ENCODE peak calls at places on chromosomes 3 and 15, in four cellular contexts. X, U, Z and Q are unnamed samples.

GRCh38 chr3:139299261-139300132 is 44.3 kb upstream of the MRPS22 start:
- ATAC-seq in Z (peak; percentile 72), U (peak; percentile 84), X (no peak), Q (no peak)

GRCh38 chr3:36318584-36319200 is 61.6 kb upstream of the STAC start:
- ATAC-seq in Z (no peak), U (no peak), X (no peak), Q (peak; percentile 79)

GRCh38 chr3:122974764-122975162 is 52.8 kb downstream of the SEMA5B start:
- ATAC-seq in Z (no peak), U (no peak), X (no peak), Q (no peak)

GRCh38 chr15:51229907-51230328 is 108.5 kb downstream of the CYP19A1 start:
- ATAC-seq in X (peak; percentile 51), Z (peak; percentile 52), U (peak; percentile 38), Q (no peak)

GRCh38 chr3:129260606-129261005 is 11.2 kb downstream of the COPG1 start:
- ATAC-seq in X (no peak), Z (no peak), U (no peak), Q (no peak)

GRCh38 chr3:115279939-115280338 is 132.9 kb upstream of the ZBTB20 start:
- ATAC-seq in Z (no peak), U (no peak), X (no peak), Q (no peak)

GRCh38 chr3:111694471-111694870 is 99.3 kb upstream of the ZBED2 start:
- ATAC-seq in X (no peak), Z (no peak), U (no peak), Q (no peak)

GRCh38 chr3:64321747-64322146 is 96.5 kb upstream of the PRICKLE2 start:
- ATAC-seq in X (no peak), Z (no peak), U (no peak), Q (no peak)

GRCh38 chr15:74869726-74870407 is 3.3 kb downstream of the SCAMP2 start:
- ATAC-seq in X (peak; percentile 76), U (no peak), Z (no peak), Q (peak; percentile 43)

GRCh38 chr3:116815831-116816588 is 106.4 kb downstream of the TUSC7 start:
- ATAC-seq in X (no peak), Z (no peak), U (no peak), Q (peak; percentile 73)

GRCh38 chr3:184615396-184615795 is 53.8 kb downstream of the EPHB3 start:
- ATAC-seq in X (no peak), Z (no peak), U (no peak), Q (no peak)

GRCh38 chr15:57591237-57591821 is 375 bp upstream of the MYZAP start:
- ATAC-seq in Z (no peak), U (no peak), X (no peak), Q (no peak)

GRCh38 chr3:195075941-195076875 is 194.8 kb downstream of the XXYLT1 start:
- ATAC-seq in X (no peak), U (no peak), Z (no peak), Q (no peak)

GRCh38 chr3:155342344-155342743 is 48.9 kb upstream of the STRIT1 start:
- ATAC-seq in X (no peak), U (no peak), Z (no peak), Q (no peak)

GRCh38 chr3:127170794-127171193 is 22.1 kb upstream of the PRR23E start:
- ATAC-seq in X (no peak), Z (peak; percentile 43), U (no peak), Q (no peak)

GRCh38 chr15:34709866-34710265 is 44.9 kb downstream of the GJD2 start:
- ATAC-seq in Z (no peak), X (no peak), U (no peak), Q (no peak)

GRCh38 chr3:70067860-70068479 is 68.4 kb downstream of the SAMMSON start:
- ATAC-seq in Z (no peak), U (no peak), X (no peak), Q (no peak)

GRCh38 chr15:79956354-79956939 is 14.5 kb downstream of the BCL2A1 start:
- ATAC-seq in X (peak; percentile 9), U (peak; percentile 76), Z (no peak), Q (no peak)

GRCh38 chr3:195823998-195824397 is 12.3 kb upstream of the MUC4 start:
- ATAC-seq in U (peak; percentile 91), Z (peak; percentile 57), X (no peak), Q (no peak)

GRCh38 chr3:150293401-150294001 is 114.6 kb upstream of the TSC22D2 start:
- ATAC-seq in Z (no peak), U (no peak), X (no peak), Q (no peak)

GRCh38 chr15:82307714-82308081 is 41.6 kb downstream of the GOLGA6L10 start:
- ATAC-seq in Z (no peak), X (no peak), U (no peak), Q (no peak)

GRCh38 chr3:125443923-125444322 is 68.8 kb upstream of the ZNF148 start:
- ATAC-seq in U (no peak), X (no peak), Z (no peak), Q (no peak)

GRCh38 chr3:133828576-133829309 is 23.1 kb downstream of the SRPRB start:
- ATAC-seq in U (no peak), Z (peak; percentile 65), X (no peak), Q (no peak)

GRCh38 chr3:95781598-95781997 is 1032.8 kb upstream of the EPHA6 start:
- ATAC-seq in Z (no peak), U (no peak), X (no peak), Q (no peak)

GRCh38 chr3:146142757-146143156 is 18.2 kb downstream of the PLOD2 start:
- ATAC-seq in U (peak; percentile 48), Z (no peak), X (no peak), Q (peak; percentile 50)

GRCh38 chr15:101358895-101359294 is 63.8 kb upstream of the SNRPA1 start:
- ATAC-seq in U (no peak), X (no peak), Z (no peak), Q (peak; percentile 12)

GRCh38 chr15:74158855-74159650 is 14.5 kb upstream of the ISLR start:
- ATAC-seq in U (no peak), X (peak; percentile 97), Z (no peak), Q (peak; percentile 28)

GRCh38 chr3:175338775-175339535 is 479.8 kb downstream of the NAALADL2 start:
- ATAC-seq in X (peak; percentile 71), Z (peak; percentile 95), U (no peak), Q (peak; percentile 61)

GRCh38 chr15:63973212-63974009 is 72.9 kb downstream of the DAPK2 start:
- ATAC-seq in U (no peak), Z (no peak), X (no peak), Q (no peak)
- H3K27ac ChIP-seq in U (no peak overlapping the region), Z (no peak overlapping the region), X (peak overlapping the region; percentile 95), Q (no peak overlapping the region)

DNA sequence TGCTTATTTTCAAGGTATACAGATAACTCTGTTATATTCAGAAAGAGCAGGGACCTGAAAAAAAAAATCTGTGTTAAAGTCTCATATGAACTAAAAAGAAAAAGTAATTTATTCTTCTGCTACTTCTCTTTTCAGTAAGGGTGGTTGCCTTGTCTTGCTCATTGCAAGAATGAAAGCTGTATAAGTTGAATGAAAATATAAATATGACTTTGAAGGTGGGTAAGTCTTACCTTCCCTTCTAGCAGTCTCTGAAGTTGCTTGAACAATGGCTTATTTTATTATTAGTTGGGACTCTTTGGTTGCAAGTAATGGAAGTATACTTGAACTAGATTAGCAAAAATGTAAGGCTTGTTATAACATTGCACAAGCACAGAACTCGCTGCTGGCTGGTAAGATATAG is 1554.9 kb downstream of the SI start:
- ATAC-seq in U (no peak), X (no peak), Z (no peak), Q (no peak)
- H3K4me1 ChIP-seq in U (no peaks in the 10 kb centered on the region), X (no peaks in the 10 kb centered on the region), Z (no peaks in the 10 kb centered on the region), Q (no peaks in the 10 kb centered on the region)

DNA sequence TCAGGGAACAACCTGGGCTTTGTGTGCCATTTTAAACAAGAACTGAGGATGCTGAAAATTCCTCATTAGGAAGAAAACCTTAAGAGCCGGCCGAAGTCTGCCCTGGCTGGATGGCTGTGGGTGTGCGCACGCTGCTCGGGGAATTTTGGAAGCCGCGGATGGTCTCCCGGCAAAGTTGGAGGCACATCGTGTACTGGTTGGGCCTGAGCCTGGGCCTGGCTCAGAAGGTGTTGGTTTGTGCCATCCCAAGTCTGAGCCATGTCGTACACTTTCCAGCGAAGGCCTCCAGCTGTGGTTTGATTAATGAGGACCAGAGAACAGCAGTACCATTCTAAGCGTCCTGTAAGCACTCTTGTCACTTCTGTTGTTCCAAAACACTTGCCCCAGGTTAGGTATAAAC is 188.2 kb downstream of the ATP10A start:
- ATAC-seq in Z (no peak), U (no peak), X (no peak), Q (peak; percentile 90)
- TF ChIP-seq POLR2AphosphoS5 in Z (no peak), U (no peak), X (no peak), Q (peak; percentile 95)

GRCh38 chr3:136042608-136043221 is 77.2 kb downstream of the PPP2R3A start:
- ATAC-seq in X (peak; percentile 55), U (no peak), Z (peak; percentile 67), Q (no peak)
- H3K27ac ChIP-seq in X (no peak overlapping the region), U (no peak overlapping the region), Z (no peak overlapping the region), Q (no peak overlapping the region)

GRCh38 chr3:120438971-120439370 is 11.8 kb downstream of the FSTL1 start:
- ATAC-seq in U (peak; percentile 82), Z (no peak), X (no peak), Q (peak; percentile 73)

GRCh38 chr3:120440001-120440703 is 10.6 kb downstream of the FSTL1 start:
- ATAC-seq in U (no peak), Z (no peak), X (no peak), Q (peak; percentile 44)

GRCh38 chr3:120442975-120443517 is 7.7 kb downstream of the FSTL1 start:
- ATAC-seq in X (no peak), Z (peak; percentile 63), U (peak; percentile 31), Q (no peak)

GRCh38 chr3:120441776-120442175 is 9.0 kb downstream of the FSTL1 start:
- ATAC-seq in X (no peak), U (no peak), Z (no peak), Q (no peak)

GRCh38 chr3:120440762-120441161 is 10.0 kb downstream of the FSTL1 start:
- ATAC-seq in U (no peak), X (no peak), Z (no peak), Q (no peak)
- H3K4me1 ChIP-seq in U (no peaks in the 10 kb centered on the region), X (no peaks in the 10 kb centered on the region), Z (peaks cover under 1% of the 10 kb centered on the region), Q (peaks cover 60% of the 10 kb centered on the region)

GRCh38 chr3:106343841-106344240 is 475.0 kb upstream of the CBLB start:
- ATAC-seq in Z (no peak), X (no peak), U (no peak), Q (no peak)

GRCh38 chr3:106338582-106339219 is 469.9 kb upstream of the CBLB start:
- ATAC-seq in X (no peak), Z (no peak), U (no peak), Q (no peak)

GRCh38 chr3:106342386-106342785 is 473.6 kb upstream of the CBLB start:
- ATAC-seq in U (no peak), Z (no peak), X (no peak), Q (no peak)

GRCh38 chr3:106339551-106339950 is 470.7 kb upstream of the CBLB start:
- ATAC-seq in Z (no peak), U (no peak), X (no peak), Q (no peak)

GRCh38 chr3:106341090-106341489 is 472.3 kb upstream of the CBLB start:
- ATAC-seq in Z (no peak), X (no peak), U (no peak), Q (no peak)
- TF ChIP-seq POLR2AphosphoS5 in Z (no peak), X (no peak), U (no peak), Q (no peak)

GRCh38 chr3:58062469-58062868 is 54.2 kb downstream of the FLNB start:
- ATAC-seq in Z (no peak), X (no peak), U (no peak), Q (no peak)
- H3K27ac ChIP-seq in Z (no peak overlapping the region), X (no peak overlapping the region), U (peak overlapping the region; percentile 5), Q (peak overlapping the region; percentile 1)